ENCODE peak calls at places on chromosomes 13 and 19, in four cellular contexts. One of them, this sample, is unnamed.

GRCh38 chr19:55463583-55464031 is 944 bp downstream of the C19orf85 start:
- DNase-seq in H1: no peak
- DNase-seq in IMR-90: no peak
- DNase-seq in right lobe of liver: peak
- DNase-seq in this sample: no peak

GRCh38 chr19:1507763-1508506 is 4.9 kb downstream of the ADAMTSL5 start:
- DNase-seq in right lobe of liver: peak
- DNase-seq in H1: peak
- DNase-seq in IMR-90: peak
- DNase-seq in this sample: peak

GRCh38 chr19:35569281-35569781 is 5.9 kb upstream of the ATP4A start:
- DNase-seq in H1: no peak
- DNase-seq in IMR-90: no peak
- DNase-seq in right lobe of liver: no peak
- DNase-seq in this sample: no peak

GRCh38 chr13:35927554-35927953 is 203.6 kb downstream of the DCLK1 start:
- DNase-seq in right lobe of liver: no peak
- DNase-seq in H1: no peak
- DNase-seq in IMR-90: peak
- DNase-seq in this sample: no peak

GRCh38 chr13:48977973-48978372 is 2.3 kb downstream of the FNDC3A start:
- DNase-seq in IMR-90: peak
- DNase-seq in H1: no peak
- DNase-seq in right lobe of liver: no peak
- DNase-seq in this sample: no peak

GRCh38 chr19:2070986-2071673 is 20.1 kb upstream of the MKNK2 start:
- DNase-seq in IMR-90: no peak
- DNase-seq in H1: no peak
- DNase-seq in right lobe of liver: no peak
- DNase-seq in this sample: no peak

GRCh38 chr19:1950640-1951039 is 9.7 kb downstream of the CSNK1G2 start:
- DNase-seq in H1: no peak
- DNase-seq in right lobe of liver: no peak
- DNase-seq in IMR-90: no peak
- DNase-seq in this sample: no peak

GRCh38 chr19:49094505-49095482 is 9.5 kb downstream of the SNRNP70 start:
- DNase-seq in right lobe of liver: no peak
- DNase-seq in H1: no peak
- DNase-seq in IMR-90: no peak
- DNase-seq in this sample: no peak

GRCh38 chr13:39100996-39101751 is 62.9 kb downstream of the NHLRC3 start:
- DNase-seq in IMR-90: no peak
- DNase-seq in H1: no peak
- DNase-seq in right lobe of liver: no peak
- DNase-seq in this sample: no peak

GRCh38 chr19:33339016-33339749 is 34.3 kb upstream of the CEBPG start:
- DNase-seq in right lobe of liver: no peak
- DNase-seq in IMR-90: no peak
- DNase-seq in H1: no peak
- DNase-seq in this sample: no peak

GRCh38 chr13:49304763-49305695 is 57.3 kb downstream of the CDADC1 start:
- DNase-seq in IMR-90: no peak
- DNase-seq in H1: no peak
- DNase-seq in right lobe of liver: no peak
- DNase-seq in this sample: no peak

GRCh38 chr13:61024046-61024445 is 391.6 kb downstream of the PCDH20 start:
- DNase-seq in right lobe of liver: no peak
- DNase-seq in IMR-90: no peak
- DNase-seq in H1: no peak
- DNase-seq in this sample: no peak

GRCh38 chr13:41332829-41333228 is 21.8 kb downstream of the NAA16 start:
- DNase-seq in IMR-90: no peak
- DNase-seq in H1: no peak
- DNase-seq in right lobe of liver: no peak
- DNase-seq in this sample: no peak

GRCh38 chr13:37503287-37503686 is 95.3 kb downstream of the POSTN start:
- DNase-seq in right lobe of liver: no peak
- DNase-seq in IMR-90: no peak
- DNase-seq in H1: no peak
- DNase-seq in this sample: no peak

GRCh38 chr13:61144834-61145593 is 270.6 kb downstream of the PCDH20 start:
- DNase-seq in H1: no peak
- DNase-seq in IMR-90: no peak
- DNase-seq in right lobe of liver: no peak
- DNase-seq in this sample: no peak

GRCh38 chr19:49689133-49690072 is at the start of gene ADM5:
- DNase-seq in H1: no peak
- DNase-seq in right lobe of liver: no peak
- DNase-seq in IMR-90: no peak
- DNase-seq in this sample: no peak

DNA sequence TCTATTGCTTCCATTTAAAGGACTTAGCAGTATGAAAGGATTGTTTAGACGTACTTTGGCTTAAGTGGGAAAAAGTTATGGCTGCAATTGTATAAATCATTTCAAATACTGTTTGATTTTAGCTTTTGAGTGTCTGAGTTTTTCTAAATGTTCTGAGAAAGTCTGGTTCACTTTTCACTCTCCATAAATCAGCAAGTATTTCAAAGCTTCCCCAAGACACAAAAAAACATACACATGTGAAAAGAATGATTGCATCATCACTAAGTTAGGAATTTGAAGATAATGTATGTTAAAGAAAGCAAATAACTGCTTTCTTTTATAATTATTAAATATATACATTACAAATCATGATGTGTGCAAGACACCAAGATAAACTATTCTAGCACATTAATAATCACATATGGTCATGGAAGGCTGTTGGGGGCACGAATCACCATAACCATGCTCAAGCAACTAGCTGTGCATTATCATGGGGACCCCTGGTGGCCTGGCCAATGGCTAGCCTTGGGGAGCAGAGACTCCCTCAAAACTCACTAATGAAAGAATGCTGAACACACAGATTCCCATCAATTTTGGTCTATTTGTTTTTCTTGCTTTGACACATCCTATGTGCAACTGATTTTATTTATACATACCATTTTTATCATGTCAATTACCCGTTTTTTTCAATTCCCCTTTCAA is 111.1 kb downstream of the MIPEP start:
- DNase-seq in H1: no peak
- DNase-seq in IMR-90: peak
- DNase-seq in right lobe of liver: no peak
- DNase-seq in this sample: no peak
- TF ChIP-seq CTCF in H1: no peak
- TF ChIP-seq CTCF in IMR-90: peak
- TF ChIP-seq CTCF in right lobe of liver: no peak
- TF ChIP-seq CTCF in this sample: peak

GRCh38 chr19:45542234-45542668 is 35.0 kb downstream of the VASP start:
- DNase-seq in H1: no peak
- DNase-seq in right lobe of liver: no peak
- DNase-seq in IMR-90: no peak
- DNase-seq in this sample: no peak

GRCh38 chr19:45547965-45548609 is 36.5 kb downstream of the OPA3 start:
- DNase-seq in IMR-90: peak
- DNase-seq in H1: no peak
- DNase-seq in right lobe of liver: no peak
- DNase-seq in this sample: no peak

DNA sequence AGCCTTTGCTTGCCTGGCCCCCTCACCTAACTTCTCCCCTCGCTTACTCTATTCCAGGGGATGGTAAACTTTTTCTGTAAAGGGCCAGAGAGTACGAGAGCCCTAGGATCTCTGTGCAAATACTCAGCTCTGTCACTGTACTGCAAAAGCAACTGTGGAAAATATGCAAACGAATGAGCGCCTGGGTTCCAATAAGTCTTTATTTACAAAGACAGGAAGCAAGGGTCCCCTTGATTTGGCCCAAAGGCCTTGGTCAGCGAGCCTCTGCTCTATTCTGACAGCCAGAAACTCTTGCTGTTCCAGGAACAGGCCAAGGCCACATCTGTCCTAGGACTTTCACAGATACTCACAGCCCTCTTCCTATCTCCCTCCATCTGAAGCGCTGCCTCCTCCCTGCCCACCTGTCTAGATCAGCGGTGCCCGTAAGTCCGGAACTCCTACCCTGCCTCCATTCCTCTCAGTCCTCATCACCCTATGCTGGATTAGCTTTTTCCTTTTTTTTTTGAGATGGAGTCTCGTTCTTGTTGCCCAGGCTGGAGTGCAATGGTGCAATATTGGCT is 37.3 kb downstream of the OPA3 start:
- DNase-seq in H1: no peak
- DNase-seq in IMR-90: no peak
- DNase-seq in right lobe of liver: no peak
- DNase-seq in this sample: no peak
- H3K4me3 ChIP-seq in H1: no peak
- H3K4me3 ChIP-seq in IMR-90: no peak
- H3K4me3 ChIP-seq in right lobe of liver: no peak
- H3K4me3 ChIP-seq in this sample: no peak

GRCh38 chr13:63044617-63045016 is 1629.0 kb upstream of the PCDH20 start:
- DNase-seq in IMR-90: no peak
- DNase-seq in H1: no peak
- DNase-seq in right lobe of liver: no peak
- DNase-seq in this sample: no peak

GRCh38 chr13:63050287-63050686 is 1634.6 kb upstream of the PCDH20 start:
- DNase-seq in right lobe of liver: no peak
- DNase-seq in IMR-90: no peak
- DNase-seq in H1: no peak
- DNase-seq in this sample: no peak

GRCh38 chr13:63048648-63049047 is 1633.0 kb upstream of the PCDH20 start:
- DNase-seq in right lobe of liver: no peak
- DNase-seq in IMR-90: peak
- DNase-seq in H1: no peak
- DNase-seq in this sample: no peak
- TF ChIP-seq CTCF in right lobe of liver: no peak
- TF ChIP-seq CTCF in IMR-90: peak
- TF ChIP-seq CTCF in H1: no peak
- TF ChIP-seq CTCF in this sample: no peak

GRCh38 chr19:40214936-40215335 is 3.2 kb downstream of the TTC9B start:
- DNase-seq in IMR-90: no peak
- DNase-seq in H1: no peak
- DNase-seq in right lobe of liver: no peak
- DNase-seq in this sample: no peak

GRCh38 chr19:40217027-40217810 is 965 bp downstream of the TTC9B start:
- DNase-seq in IMR-90: no peak
- DNase-seq in right lobe of liver: no peak
- DNase-seq in H1: peak
- DNase-seq in this sample: no peak

GRCh38 chr19:40216013-40216776 is 2.0 kb downstream of the TTC9B start:
- DNase-seq in H1: no peak
- DNase-seq in IMR-90: no peak
- DNase-seq in right lobe of liver: no peak
- DNase-seq in this sample: no peak

GRCh38 chr19:40217921-40218890 is at the start of gene TTC9B:
- DNase-seq in IMR-90: no peak
- DNase-seq in right lobe of liver: no peak
- DNase-seq in H1: peak
- DNase-seq in this sample: peak

GRCh38 chr19:40216777-40217026 is 1.5 kb downstream of the TTC9B start:
- DNase-seq in IMR-90: no peak
- DNase-seq in right lobe of liver: no peak
- DNase-seq in H1: no peak
- DNase-seq in this sample: no peak
- H3K4me3 ChIP-seq in IMR-90: no peak
- H3K4me3 ChIP-seq in right lobe of liver: no peak
- H3K4me3 ChIP-seq in H1: peak
- H3K4me3 ChIP-seq in this sample: no peak